ENCODE peak calls at places on chromosomes 12 and 14, in nine cellular contexts. Q is breast epithelium, X is sigmoid colon, J is transverse colon, M is SK-N-SH, E is GM12892, G is stomach, C is HCT116, F is GM12878. O is an unnamed sample.

GRCh38 chr12:112308652-112309051 is 73.6 kb downstream of the HECTD4 start:
- DNase-seq in Q (no peak), X (no peak), J (no peak), M (no peak), E (no peak), G (no peak), C (no peak), F (no peak), O (no peak)

GRCh38 chr14:98956616-98957015 is 315.4 kb downstream of the BCL11B start:
- DNase-seq in Q (no peak), X (peak), J (no peak), M (no peak), E (no peak), G (no peak), C (no peak), F (no peak), O (no peak)

GRCh38 chr14:23577004-23577681 is 1.4 kb downstream of the JPH4 start:
- DNase-seq in Q (no peak), X (peak), J (no peak), M (peak), E (peak), G (peak), C (no peak), F (no peak), O (no peak)

GRCh38 chr12:24227550-24227949 is 278.1 kb upstream of the SOX5 start:
- DNase-seq in Q (no peak), X (no peak), J (no peak), M (no peak), E (no peak), G (no peak), C (no peak), F (no peak), O (no peak)

GRCh38 chr12:52045794-52046199 is 5.4 kb upstream of the NR4A1 start:
- DNase-seq in Q (no peak), X (peak), J (peak), M (no peak), E (no peak), G (peak), C (no peak), F (no peak), O (peak)

GRCh38 chr12:131363841-131364425 is 347.0 kb upstream of the SFSWAP start:
- DNase-seq in Q (no peak), X (peak), J (no peak), M (no peak), E (no peak), G (no peak), C (no peak), F (no peak), O (no peak)

GRCh38 chr12:11861864-11862600 is 208.7 kb upstream of the BCL2L14 start:
- DNase-seq in Q (no peak), X (no peak), J (no peak), M (no peak), E (no peak), G (no peak), C (no peak), F (no peak), O (no peak)

GRCh38 chr14:100660498-100661339 is 66.0 kb upstream of the DLK1 start:
- DNase-seq in Q (no peak), X (no peak), J (no peak), M (no peak), E (no peak), G (no peak), C (peak), F (no peak), O (no peak)

GRCh38 chr14:26448181-26448855 is 149.5 kb downstream of the NOVA1 start:
- DNase-seq in Q (no peak), X (no peak), J (no peak), M (no peak), E (no peak), G (no peak), C (no peak), F (no peak), O (peak)

GRCh38 chr12:5073838-5074237 is 30.2 kb downstream of the KCNA5 start:
- DNase-seq in Q (no peak), X (no peak), J (no peak), M (peak), E (no peak), G (no peak), C (peak), F (no peak), O (no peak)

GRCh38 chr12:27331927-27332324 is 710 bp upstream of the BMAL2 start:
- DNase-seq in Q (no peak), X (no peak), J (no peak), M (no peak), E (no peak), G (no peak), C (no peak), F (no peak), O (no peak)

GRCh38 chr12:27334721-27335082 is 2.1 kb downstream of the BMAL2 start:
- DNase-seq in Q (no peak), X (no peak), J (no peak), M (no peak), E (no peak), G (no peak), C (no peak), F (no peak), O (no peak)

GRCh38 chr12:27334052-27334720 is 1.6 kb downstream of the BMAL2 start:
- DNase-seq in Q (no peak), X (no peak), J (no peak), M (no peak), E (no peak), G (no peak), C (no peak), F (no peak), O (no peak)

GRCh38 chr12:27332407-27333310 is at the start of gene BMAL2:
- DNase-seq in Q (no peak), X (no peak), J (peak), M (peak), E (peak), G (peak), C (no peak), F (no peak), O (peak)

DNA sequence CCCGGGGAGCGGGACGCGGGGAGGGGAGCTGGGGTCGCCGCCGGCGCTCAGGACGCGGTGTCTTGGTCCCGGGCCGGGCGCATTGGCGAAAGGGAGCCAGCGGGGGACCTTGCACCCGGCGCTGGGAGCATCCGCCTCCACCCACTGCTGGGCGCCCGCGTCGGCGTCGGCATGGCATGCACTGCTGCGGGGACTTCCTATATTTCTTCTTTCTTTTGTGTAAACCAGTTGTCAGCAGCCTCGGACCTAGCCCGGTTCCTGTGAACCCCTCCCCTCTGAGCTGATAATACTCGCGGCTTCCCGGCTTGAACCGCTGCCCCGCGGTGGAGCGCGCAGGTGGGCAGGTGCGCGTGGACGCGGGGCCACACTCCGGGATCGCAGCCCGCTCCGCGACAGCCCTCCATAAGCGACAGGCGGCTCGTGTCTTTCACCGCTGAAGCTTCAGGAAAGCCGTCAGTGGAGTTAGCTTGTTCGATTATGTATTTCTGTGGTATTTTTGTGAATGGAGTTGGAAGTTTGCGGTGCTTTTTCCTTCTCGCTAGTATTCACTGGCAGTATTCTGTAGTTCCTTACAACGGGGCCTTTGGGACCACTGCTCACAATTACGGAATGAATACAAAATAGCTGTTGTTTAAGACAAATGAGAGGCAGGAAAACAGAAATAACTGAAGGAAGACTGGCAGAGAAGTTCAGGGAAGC is 824 bp downstream of the BMAL2 start:
- DNase-seq in Q (no peak), X (peak), J (peak), M (peak), E (peak), G (peak), C (no peak), F (no peak), O (peak)
- TF ChIP-seq POLR2AphosphoS5 in Q (no peak), X (no peak), J (no peak), M (no peak), E (peak), G (no peak), C (no peak), F (no peak), O (peak)

GRCh38 chr14:75186953-75187352 is 10.5 kb upstream of the TMED10 start:
- DNase-seq in Q (no peak), X (no peak), J (no peak), M (no peak), E (no peak), G (no peak), C (no peak), F (no peak), O (no peak)

GRCh38 chr14:75188520-75189267 is 12.3 kb upstream of the TMED10 start:
- DNase-seq in Q (no peak), X (no peak), J (peak), M (no peak), E (no peak), G (no peak), C (no peak), F (peak), O (no peak)

GRCh38 chr14:75191100-75191499 is 14.7 kb upstream of the TMED10 start:
- DNase-seq in Q (no peak), X (no peak), J (no peak), M (no peak), E (no peak), G (peak), C (no peak), F (no peak), O (no peak)

GRCh38 chr14:75185251-75186040 is 9.0 kb upstream of the TMED10 start:
- DNase-seq in Q (no peak), X (no peak), J (no peak), M (no peak), E (no peak), G (no peak), C (no peak), F (no peak), O (no peak)

GRCh38 chr14:75190023-75190422 is 13.6 kb upstream of the TMED10 start:
- DNase-seq in Q (no peak), X (no peak), J (no peak), M (no peak), E (no peak), G (no peak), C (no peak), F (no peak), O (no peak)
- TF ChIP-seq POLR2AphosphoS5 in Q (no peak), X (no peak), J (no peak), M (no peak), E (no peak), G (no peak), C (no peak), F (no peak), O (no peak)

GRCh38 chr14:45519770-45520169 is 266.8 kb upstream of the MIS18BP1 start:
- DNase-seq in Q (no peak), X (no peak), J (no peak), M (no peak), E (no peak), G (no peak), C (no peak), F (no peak), O (no peak)
- TF ChIP-seq POLR2AphosphoS5 in Q (no peak), X (no peak), J (no peak), M (no peak), E (no peak), G (no peak), C (no peak), F (no peak), O (no peak)

GRCh38 chr12:46450279-46450748 is 77.7 kb upstream of the SLC38A2 start:
- DNase-seq in Q (peak), X (peak), J (peak), M (no peak), E (no peak), G (peak), C (no peak), F (no peak), O (no peak)
- TF ChIP-seq POLR2AphosphoS5 in Q (no peak), X (peak), J (no peak), M (no peak), E (no peak), G (no peak), C (peak), F (no peak), O (no peak)

GRCh38 chr14:54138024-54138353 is 181.4 kb upstream of the BMP4 start:
- DNase-seq in Q (no peak), X (no peak), J (no peak), M (no peak), E (no peak), G (no peak), C (no peak), F (no peak), O (no peak)

GRCh38 chr14:54136894-54137665 is 180.5 kb upstream of the BMP4 start:
- DNase-seq in Q (no peak), X (no peak), J (no peak), M (no peak), E (no peak), G (no peak), C (no peak), F (no peak), O (no peak)

GRCh38 chr14:54138354-54139038 is 181.9 kb upstream of the BMP4 start:
- DNase-seq in Q (no peak), X (no peak), J (no peak), M (no peak), E (no peak), G (no peak), C (no peak), F (no peak), O (no peak)

GRCh38 chr14:54133896-54134295 is 177.3 kb upstream of the BMP4 start:
- DNase-seq in Q (no peak), X (no peak), J (no peak), M (no peak), E (no peak), G (no peak), C (no peak), F (no peak), O (no peak)

DNA sequence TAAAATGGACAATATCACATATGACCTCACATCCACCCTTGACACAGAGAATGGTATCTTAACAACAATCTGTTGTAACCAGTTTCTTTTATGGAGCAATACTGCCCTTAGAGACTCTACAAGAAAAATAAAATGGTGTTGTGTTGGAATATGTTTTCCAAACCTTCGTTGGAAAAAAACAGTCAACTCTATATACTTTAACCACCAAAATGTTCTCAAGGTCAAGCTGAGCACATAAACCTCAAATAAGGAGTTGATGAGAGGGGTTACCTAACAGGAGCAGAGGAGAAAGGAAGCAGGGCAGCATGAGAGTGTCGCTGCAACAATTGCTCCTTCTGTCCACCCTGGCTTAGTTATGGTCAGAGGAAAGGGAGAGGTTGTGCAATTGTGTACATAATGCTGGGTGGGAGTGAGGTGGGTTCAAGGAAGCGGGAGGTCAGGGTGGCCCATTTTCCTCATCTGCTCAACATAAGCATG is 179.2 kb upstream of the BMP4 start:
- DNase-seq in Q (no peak), X (no peak), J (no peak), M (no peak), E (no peak), G (no peak), C (no peak), F (no peak), O (no peak)
- TF ChIP-seq POLR2AphosphoS5 in Q (no peak), X (no peak), J (no peak), M (no peak), E (no peak), G (no peak), C (no peak), F (no peak), O (no peak)

GRCh38 chr14:20986811-20987210 is 3.0 kb upstream of the METTL17 start:
- DNase-seq in Q (peak), X (no peak), J (no peak), M (no peak), E (no peak), G (no peak), C (peak), F (no peak), O (no peak)

GRCh38 chr14:20989464-20989786 is 355 bp upstream of the METTL17 start:
- DNase-seq in Q (no peak), X (no peak), J (no peak), M (no peak), E (no peak), G (no peak), C (no peak), F (no peak), O (no peak)

GRCh38 chr14:20988717-20989116 is 1.1 kb upstream of the METTL17 start:
- DNase-seq in Q (no peak), X (no peak), J (no peak), M (no peak), E (no peak), G (no peak), C (no peak), F (no peak), O (no peak)

DNA sequence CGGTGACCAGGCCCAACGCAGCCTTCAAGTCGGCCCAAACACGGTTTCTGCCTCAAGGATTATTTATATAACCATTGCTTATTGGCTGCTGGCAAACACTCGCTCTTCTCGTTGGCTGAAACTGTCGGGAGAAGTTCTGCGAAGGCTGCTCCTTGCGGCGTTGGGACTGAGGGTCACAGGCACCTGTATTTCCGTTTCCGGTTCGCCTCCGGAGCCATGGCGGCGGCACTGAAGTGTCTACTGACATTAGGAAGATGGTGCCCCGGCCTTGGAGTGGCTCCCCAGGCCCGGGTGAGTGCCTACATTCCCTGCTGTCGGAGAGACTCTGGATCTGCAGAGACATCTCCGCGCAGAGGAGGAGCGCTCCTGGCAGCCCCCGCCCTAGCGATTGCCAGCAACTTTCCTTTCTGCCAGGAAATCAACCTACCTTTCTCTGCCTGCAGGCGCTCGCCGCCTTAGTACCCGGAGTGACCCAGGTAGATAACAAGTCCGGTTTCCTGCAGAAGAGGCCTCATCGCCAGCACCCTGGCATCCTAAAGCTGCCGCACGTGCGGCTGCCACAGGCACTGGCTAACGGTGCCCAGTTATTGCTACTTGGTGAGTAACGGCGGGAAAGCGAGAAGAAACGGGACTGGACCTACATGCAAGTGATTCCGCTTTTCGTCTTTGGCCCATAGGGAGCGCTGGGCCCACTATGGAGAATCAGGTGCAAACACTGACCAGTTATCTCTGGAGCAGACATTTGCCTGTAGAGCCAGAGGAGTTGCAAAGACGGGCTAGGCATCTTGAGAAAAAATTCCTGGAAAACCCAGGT is at the start of gene METTL17:
- DNase-seq in Q (peak), X (peak), J (peak), M (peak), E (peak), G (peak), C (peak), F (peak), O (peak)
- TF ChIP-seq POLR2AphosphoS5 in Q (peak), X (peak), J (peak), M (peak), E (peak), G (no peak), C (peak), F (peak), O (peak)

GRCh38 chr12:94942663-94943062 is 60.8 kb downstream of the NDUFA12 start:
- DNase-seq in Q (no peak), X (no peak), J (no peak), M (no peak), E (no peak), G (no peak), C (no peak), F (no peak), O (no peak)

GRCh38 chr12:94940771-94941170 is 62.7 kb downstream of the NDUFA12 start:
- DNase-seq in Q (no peak), X (no peak), J (no peak), M (no peak), E (no peak), G (no peak), C (no peak), F (no peak), O (no peak)

GRCh38 chr12:94938583-94938982 is 64.9 kb downstream of the NDUFA12 start:
- DNase-seq in Q (no peak), X (no peak), J (no peak), M (no peak), E (no peak), G (no peak), C (no peak), F (no peak), O (no peak)

DNA sequence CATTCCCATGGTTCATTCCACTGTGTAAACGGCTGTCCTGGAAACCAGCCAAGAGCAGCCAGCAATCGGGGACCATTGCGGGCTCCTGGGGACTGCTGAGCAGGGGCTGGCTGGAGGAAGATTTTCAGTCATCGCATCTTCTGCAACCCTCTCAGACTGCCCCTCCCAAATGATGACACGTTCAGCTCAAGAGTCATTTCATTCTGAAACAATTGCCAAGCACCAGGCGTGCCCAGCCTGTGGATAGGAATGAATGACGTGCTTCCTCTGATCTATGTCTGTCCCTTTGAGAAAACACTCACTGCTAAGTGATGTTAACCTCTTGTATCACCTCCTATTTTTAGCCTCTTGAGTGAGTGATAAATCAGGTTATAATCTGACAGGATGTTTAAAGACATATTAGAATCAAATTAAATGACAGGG is 62.0 kb downstream of the NDUFA12 start:
- DNase-seq in Q (no peak), X (no peak), J (no peak), M (peak), E (no peak), G (no peak), C (no peak), F (no peak), O (no peak)
- TF ChIP-seq POLR2AphosphoS5 in Q (no peak), X (peak), J (peak), M (no peak), E (no peak), G (peak), C (no peak), F (no peak), O (peak)

GRCh38 chr14:68631058-68631690 is 161.7 kb downstream of the ZFP36L1 start:
- DNase-seq in Q (no peak), X (no peak), J (no peak), M (no peak), E (no peak), G (no peak), C (no peak), F (no peak), O (no peak)

GRCh38 chr14:68628605-68629310 is 164.1 kb downstream of the ZFP36L1 start:
- DNase-seq in Q (peak), X (no peak), J (peak), M (no peak), E (no peak), G (peak), C (no peak), F (no peak), O (no peak)

GRCh38 chr14:68630611-68631013 is 162.3 kb downstream of the ZFP36L1 start:
- DNase-seq in Q (peak), X (no peak), J (no peak), M (no peak), E (no peak), G (no peak), C (no peak), F (no peak), O (no peak)

GRCh38 chr14:68631691-68632590 is 160.9 kb downstream of the ZFP36L1 start:
- DNase-seq in Q (no peak), X (peak), J (no peak), M (no peak), E (no peak), G (no peak), C (no peak), F (no peak), O (no peak)

DNA sequence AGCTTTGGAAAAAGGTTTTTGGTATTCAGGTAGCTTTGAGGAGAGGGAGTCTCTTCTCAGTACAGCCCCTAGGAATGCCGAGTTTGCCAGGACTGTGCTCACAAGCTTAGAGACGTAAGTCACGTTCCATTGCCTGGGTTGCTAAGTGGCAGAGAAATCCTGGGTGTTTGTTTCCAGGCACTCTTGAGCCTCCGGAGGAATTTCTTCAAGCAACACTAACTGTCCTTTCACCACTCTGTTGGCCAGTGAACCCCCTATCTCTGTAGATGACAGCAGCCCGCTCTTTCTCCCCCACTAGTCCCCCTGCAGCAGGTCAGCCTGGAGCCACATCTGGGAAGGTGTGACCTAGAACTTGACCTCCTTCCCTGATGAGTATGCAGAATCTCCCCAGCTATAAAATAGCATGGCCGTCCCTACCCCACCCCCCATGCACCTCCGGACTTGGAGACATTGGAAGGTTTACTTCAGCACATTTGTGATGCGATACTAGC is 162.7 kb downstream of the ZFP36L1 start:
- DNase-seq in Q (peak), X (no peak), J (no peak), M (no peak), E (no peak), G (no peak), C (no peak), F (no peak), O (no peak)
- TF ChIP-seq POLR2AphosphoS5 in Q (no peak), X (no peak), J (no peak), M (no peak), E (no peak), G (no peak), C (no peak), F (no peak), O (no peak)